ENCODE peak calls at places on chromosomes 7 and 10, in seven cellular contexts. One of them, this sample, is unnamed.

GRCh38 chr7:101555921-101556275 is 73.2 kb downstream of the MYL10 start:
- DNase-seq in activated CD4-positive, alpha-beta T cell treated with anti-CD3 and anti-CD28 coated beads, Interleukin-2, amount 50 U/mL, for 1 hour: no peak
- DNase-seq in mesenteric fat pad: no peak
- DNase-seq in substantia nigra: no peak
- DNase-seq in SIG-M5: no peak
- DNase-seq in stimulated activated CD8-positive, alpha-beta memory T cell treated with anti-CD3 and anti-CD28 coated beads, Interleukin-15, amount 100 ng/mL, for 1 hour: no peak
- DNase-seq in tibial artery: no peak
- DNase-seq in this sample: no peak

GRCh38 chr7:140673063-140673769 is 471 bp downstream of the ADCK2 start:
- DNase-seq in activated CD4-positive, alpha-beta T cell treated with anti-CD3 and anti-CD28 coated beads, Interleukin-2, amount 50 U/mL, for 1 hour: peak
- DNase-seq in stimulated activated CD8-positive, alpha-beta memory T cell treated with anti-CD3 and anti-CD28 coated beads, Interleukin-15, amount 100 ng/mL, for 1 hour: peak
- DNase-seq in tibial artery: no peak
- DNase-seq in mesenteric fat pad: no peak
- DNase-seq in SIG-M5: no peak
- DNase-seq in substantia nigra: no peak
- DNase-seq in this sample: peak

GRCh38 chr10:62916157-62916603 is 100.0 kb upstream of the EGR2 start:
- DNase-seq in activated CD4-positive, alpha-beta T cell treated with anti-CD3 and anti-CD28 coated beads, Interleukin-2, amount 50 U/mL, for 1 hour: no peak
- DNase-seq in SIG-M5: no peak
- DNase-seq in tibial artery: peak
- DNase-seq in stimulated activated CD8-positive, alpha-beta memory T cell treated with anti-CD3 and anti-CD28 coated beads, Interleukin-15, amount 100 ng/mL, for 1 hour: no peak
- DNase-seq in mesenteric fat pad: no peak
- DNase-seq in substantia nigra: no peak
- DNase-seq in this sample: no peak

GRCh38 chr7:28685660-28686417 is 272.3 kb downstream of the TRIL start:
- DNase-seq in tibial artery: peak
- DNase-seq in mesenteric fat pad: peak
- DNase-seq in SIG-M5: no peak
- DNase-seq in stimulated activated CD8-positive, alpha-beta memory T cell treated with anti-CD3 and anti-CD28 coated beads, Interleukin-15, amount 100 ng/mL, for 1 hour: no peak
- DNase-seq in activated CD4-positive, alpha-beta T cell treated with anti-CD3 and anti-CD28 coated beads, Interleukin-2, amount 50 U/mL, for 1 hour: no peak
- DNase-seq in substantia nigra: peak
- DNase-seq in this sample: peak

GRCh38 chr10:47107226-47107625 is 192.8 kb upstream of the GDF10 start:
- DNase-seq in mesenteric fat pad: no peak
- DNase-seq in substantia nigra: no peak
- DNase-seq in activated CD4-positive, alpha-beta T cell treated with anti-CD3 and anti-CD28 coated beads, Interleukin-2, amount 50 U/mL, for 1 hour: no peak
- DNase-seq in stimulated activated CD8-positive, alpha-beta memory T cell treated with anti-CD3 and anti-CD28 coated beads, Interleukin-15, amount 100 ng/mL, for 1 hour: no peak
- DNase-seq in SIG-M5: no peak
- DNase-seq in tibial artery: no peak
- DNase-seq in this sample: no peak

GRCh38 chr7:106153891-106154449 is 41.9 kb upstream of the SYPL1 start:
- DNase-seq in mesenteric fat pad: peak
- DNase-seq in substantia nigra: peak
- DNase-seq in tibial artery: peak
- DNase-seq in stimulated activated CD8-positive, alpha-beta memory T cell treated with anti-CD3 and anti-CD28 coated beads, Interleukin-15, amount 100 ng/mL, for 1 hour: peak
- DNase-seq in SIG-M5: no peak
- DNase-seq in activated CD4-positive, alpha-beta T cell treated with anti-CD3 and anti-CD28 coated beads, Interleukin-2, amount 50 U/mL, for 1 hour: peak
- DNase-seq in this sample: peak

GRCh38 chr7:70014472-70015232 is 416.4 kb downstream of the AUTS2 start:
- DNase-seq in SIG-M5: no peak
- DNase-seq in activated CD4-positive, alpha-beta T cell treated with anti-CD3 and anti-CD28 coated beads, Interleukin-2, amount 50 U/mL, for 1 hour: no peak
- DNase-seq in stimulated activated CD8-positive, alpha-beta memory T cell treated with anti-CD3 and anti-CD28 coated beads, Interleukin-15, amount 100 ng/mL, for 1 hour: no peak
- DNase-seq in mesenteric fat pad: no peak
- DNase-seq in tibial artery: no peak
- DNase-seq in substantia nigra: no peak
- DNase-seq in this sample: no peak

GRCh38 chr10:119651514-119652327 is 541 bp downstream of the BAG3 start:
- DNase-seq in stimulated activated CD8-positive, alpha-beta memory T cell treated with anti-CD3 and anti-CD28 coated beads, Interleukin-15, amount 100 ng/mL, for 1 hour: no peak
- DNase-seq in SIG-M5: no peak
- DNase-seq in mesenteric fat pad: no peak
- DNase-seq in tibial artery: no peak
- DNase-seq in activated CD4-positive, alpha-beta T cell treated with anti-CD3 and anti-CD28 coated beads, Interleukin-2, amount 50 U/mL, for 1 hour: peak
- DNase-seq in substantia nigra: no peak
- DNase-seq in this sample: no peak

GRCh38 chr10:113062977-113063967 is 113.2 kb downstream of the TCF7L2 start:
- DNase-seq in activated CD4-positive, alpha-beta T cell treated with anti-CD3 and anti-CD28 coated beads, Interleukin-2, amount 50 U/mL, for 1 hour: no peak
- DNase-seq in substantia nigra: no peak
- DNase-seq in SIG-M5: no peak
- DNase-seq in mesenteric fat pad: no peak
- DNase-seq in stimulated activated CD8-positive, alpha-beta memory T cell treated with anti-CD3 and anti-CD28 coated beads, Interleukin-15, amount 100 ng/mL, for 1 hour: no peak
- DNase-seq in tibial artery: no peak
- DNase-seq in this sample: peak

GRCh38 chr10:34480345-34480744 is 334.8 kb downstream of the PARD3 start:
- DNase-seq in mesenteric fat pad: no peak
- DNase-seq in substantia nigra: no peak
- DNase-seq in SIG-M5: no peak
- DNase-seq in stimulated activated CD8-positive, alpha-beta memory T cell treated with anti-CD3 and anti-CD28 coated beads, Interleukin-15, amount 100 ng/mL, for 1 hour: no peak
- DNase-seq in activated CD4-positive, alpha-beta T cell treated with anti-CD3 and anti-CD28 coated beads, Interleukin-2, amount 50 U/mL, for 1 hour: no peak
- DNase-seq in tibial artery: no peak
- DNase-seq in this sample: no peak